ENCODE peak calls at places on chromosomes 11 and 22, in ten cellular contexts. O is HuH-7.5, V is IMR-90, X is NCI-H1092, Y is amniotic stem cell, G is NCI-H446 treated with DMSO at 0.1 percent for 48 hours, T is NCI-H2081, Z is epithelial cell of prostate, E is chondrocyte, R is GM10248. A is an unnamed sample.
A peak's percentile ranks its signal among the peaks of the same experiment; 100 is the strongest.

GRCh38 chr11:68447015-68447801 is 13.3 kb upstream of the PPP6R3 start:
- DNase-seq in V (peak; percentile 51), T (peak; percentile 61), Z (no peak), X (peak; percentile 52), Y (peak; percentile 17), G (no peak), R (peak; percentile 90), E (no peak), O (peak; percentile 99), A (peak; percentile 86)

GRCh38 chr11:72179804-72180396 is 12.0 kb upstream of the FOLR1 start:
- DNase-seq in V (no peak), X (no peak), T (no peak), Z (no peak), O (no peak), E (no peak), G (no peak), Y (no peak), R (no peak), A (no peak)

GRCh38 chr22:36659762-36660509 is 43.6 kb downstream of the CACNG2 start:
- DNase-seq in E (peak; percentile 95), V (peak; percentile 88), G (peak; percentile 88), R (peak; percentile 40), X (peak; percentile 93), Y (peak; percentile 86), O (peak; percentile 56), T (peak; percentile 82), Z (peak; percentile 64), A (peak; percentile 57)

GRCh38 chr11:1128333-1129142 is 29.2 kb upstream of the MUC5AC start:
- DNase-seq in E (peak; percentile 84), T (no peak), G (no peak), Y (no peak), O (no peak), V (no peak), X (no peak), R (no peak), Z (no peak), A (peak; percentile 56)

GRCh38 chr22:48500481-48501230 is 1327.0 kb downstream of the BRD1 start:
- DNase-seq in R (no peak), T (no peak), G (no peak), Y (no peak), E (peak; percentile 75), Z (no peak), X (no peak), O (no peak), V (no peak), A (no peak)

GRCh38 chr11:102580185-102580951 is 44.8 kb downstream of the MMP20 start:
- DNase-seq in O (no peak), X (no peak), Y (no peak), Z (no peak), T (no peak), E (no peak), R (no peak), V (peak; percentile 35), G (no peak), A (no peak)

GRCh38 chr11:94424662-94425061 is 23.4 kb upstream of the GPR83 start:
- DNase-seq in G (no peak), Y (no peak), X (no peak), V (peak; percentile 41), R (no peak), E (no peak), T (no peak), Z (no peak), O (no peak), A (no peak)

GRCh38 chr11:119055901-119056300 is 1.1 kb downstream of the HYOU1 start:
- DNase-seq in Y (no peak), T (no peak), O (no peak), V (peak; percentile 37), E (no peak), R (no peak), G (no peak), Z (no peak), X (no peak), A (no peak)

GRCh38 chr11:37141707-37142106 is 543.7 kb upstream of the RAG2 start:
- DNase-seq in G (no peak), E (no peak), Z (no peak), V (no peak), X (no peak), O (no peak), T (no peak), R (no peak), Y (no peak), A (no peak)

GRCh38 chr11:110679323-110679980 is 32.8 kb downstream of the ARHGAP20 start:
- DNase-seq in R (no peak), O (no peak), E (no peak), G (no peak), V (peak; percentile 89), Y (no peak), T (no peak), Z (no peak), X (no peak), A (no peak)

GRCh38 chr11:126268708-126269579 is at the start of the genes FOXRED1 and SRPRA:
- DNase-seq in O (peak; percentile 97), E (peak; percentile 100), V (peak; percentile 99), R (peak; percentile 100), Z (peak; percentile 96), T (peak; percentile 100), G (peak; percentile 98), Y (peak; percentile 99), X (peak; percentile 99), A (peak; percentile 100)

GRCh38 chr11:19493446-19493845 is 219.2 kb upstream of the NAV2 start:
- DNase-seq in V (no peak), O (no peak), Z (no peak), T (peak; percentile 24), Y (no peak), X (peak; percentile 64), E (no peak), R (no peak), G (no peak), A (no peak)

GRCh38 chr11:35474677-35475076 is 50.7 kb downstream of the PAMR1 start:
- DNase-seq in O (no peak), Y (no peak), X (no peak), R (no peak), T (no peak), E (no peak), G (no peak), V (no peak), Z (no peak), A (no peak)

GRCh38 chr22:37518509-37519267 is 527 bp downstream of the CARD10 start:
- DNase-seq in O (no peak), Z (no peak), T (no peak), V (no peak), G (no peak), R (no peak), X (no peak), Y (no peak), E (no peak), A (no peak)

GRCh38 chr11:76577921-76578654 is 92.5 kb downstream of the LRRC32 start:
- DNase-seq in Z (no peak), G (no peak), V (no peak), O (no peak), X (no peak), E (no peak), Y (no peak), R (no peak), T (no peak), A (no peak)

GRCh38 chr22:47551438-47551788 is 789.0 kb downstream of the TBC1D22A start:
- DNase-seq in X (no peak), V (no peak), Z (no peak), Y (no peak), O (no peak), G (no peak), E (no peak), T (no peak), R (no peak), A (no peak)

GRCh38 chr22:43951391-43951790 is 3.9 kb upstream of the SAMM50 start:
- DNase-seq in R (no peak), Z (no peak), X (no peak), E (no peak), Y (no peak), T (no peak), G (no peak), O (no peak), V (no peak), A (no peak)

GRCh38 chr11:78298216-78298860 is 109.6 kb downstream of the USP35 start:
- DNase-seq in R (no peak), O (no peak), G (no peak), Y (no peak), V (peak; percentile 41), E (no peak), Z (no peak), T (no peak), X (no peak), A (no peak)

GRCh38 chr22:46245515-46245914 is 4.6 kb downstream of the CDPF1 start:
- DNase-seq in E (no peak), T (no peak), Y (no peak), O (no peak), R (no peak), G (no peak), X (no peak), Z (no peak), V (no peak), A (no peak)

GRCh38 chr22:23219317-23219716 is 39.0 kb downstream of the BCR start:
- DNase-seq in O (no peak), E (no peak), X (no peak), V (no peak), R (no peak), G (no peak), Z (no peak), T (no peak), Y (no peak), A (no peak)

GRCh38 chr22:42342426-42343135 is 72.1 kb upstream of the TCF20 start:
- DNase-seq in G (peak; percentile 5), E (no peak), Y (no peak), T (no peak), V (no peak), R (no peak), O (no peak), X (no peak), Z (no peak), A (no peak)

GRCh38 chr22:29054251-29054767 is 7.3 kb downstream of the C22orf31 start:
- DNase-seq in V (no peak), E (no peak), Y (no peak), Z (no peak), G (no peak), R (no peak), O (no peak), T (no peak), X (no peak), A (no peak)

GRCh38 chr11:46408407-46408986 is 16.9 kb upstream of the CHRM4 start:
- DNase-seq in E (no peak), R (no peak), V (no peak), T (no peak), O (no peak), G (no peak), Y (no peak), X (no peak), Z (no peak), A (no peak)

GRCh38 chr22:28142361-28142801 is 223.3 kb upstream of the PITPNB start:
- DNase-seq in X (no peak), G (peak; percentile 41), Y (peak; percentile 49), E (no peak), O (no peak), R (no peak), Z (no peak), T (no peak), V (peak; percentile 85), A (no peak)

GRCh38 chr11:47489395-47489755 is 40.4 kb upstream of the RAPSN start:
- DNase-seq in R (no peak), Z (no peak), Y (no peak), G (no peak), O (no peak), E (no peak), X (no peak), T (no peak), V (peak; percentile 82), A (no peak)

GRCh38 chr11:111378773-111379499 is at the start of gene POU2AF1:
- DNase-seq in R (peak; percentile 78), Y (peak; percentile 1), G (peak; percentile 54), Z (no peak), E (no peak), T (no peak), V (peak; percentile 43), X (no peak), O (no peak), A (no peak)

GRCh38 chr11:128323381-128323780 is 264.0 kb downstream of the ETS1 start:
- DNase-seq in V (peak; percentile 48), E (no peak), O (no peak), Z (no peak), X (no peak), T (no peak), G (no peak), Y (no peak), R (peak; percentile 58), A (no peak)

GRCh38 chr11:86658534-86658933 is 13.9 kb downstream of the ME3 start:
- DNase-seq in O (no peak), Y (no peak), Z (no peak), G (no peak), E (no peak), R (no peak), V (no peak), T (no peak), X (no peak), A (no peak)

A was measured in ascending aorta.